ENCODE peak calls at places on chromosomes 3 and 15, in four cellular contexts. A is psoas muscle, N is EL, O is OCI-LY7. F is an unnamed sample.

GRCh38 chr15:90765966-90766365 is 48.8 kb downstream of the BLM start:
- DNase-seq in A (no peak), N (peak; percentile 12), O (no peak), F (no peak)

GRCh38 chr3:130341388-130341787 is 4.1 kb upstream of the COL6A5 start:
- DNase-seq in A (no peak), N (no peak), O (no peak), F (peak; percentile 73)

GRCh38 chr3:32334675-32335074 is 57.0 kb upstream of the CMTM7 start:
- DNase-seq in A (no peak), N (no peak), O (peak; percentile 48), F (peak; percentile 17)

GRCh38 chr3:204102-204501 is 7.5 kb downstream of the CHL1 start:
- DNase-seq in A (no peak), N (no peak), O (no peak), F (no peak)

GRCh38 chr3:36248374-36248773 is 131.9 kb upstream of the STAC start:
- DNase-seq in A (no peak), N (no peak), O (no peak), F (no peak)

GRCh38 chr3:195148553-195148952 is 122.4 kb downstream of the XXYLT1 start:
- DNase-seq in A (no peak), N (no peak), O (peak; percentile 78), F (no peak)

GRCh38 chr3:134754768-134755559 is 40.1 kb upstream of the EPHB1 start:
- DNase-seq in A (peak; percentile 44), N (peak; percentile 47), O (peak; percentile 37), F (peak; percentile 57)

GRCh38 chr3:72658466-72659100 is 189.7 kb downstream of the SHQ1 start:
- DNase-seq in A (no peak), N (no peak), O (no peak), F (no peak)

GRCh38 chr15:60001642-60002527 is 2.2 kb upstream of the FOXB1 start:
- DNase-seq in A (no peak), N (no peak), O (no peak), F (no peak)

GRCh38 chr15:40859206-40859851 is 14.7 kb downstream of the RHOV start:
- DNase-seq in A (peak; percentile 68), N (peak; percentile 76), O (peak; percentile 88), F (peak; percentile 82)

GRCh38 chr15:25170113-25170731 is 215.4 kb downstream of the SNRPN start:
- DNase-seq in A (peak; percentile 4), N (no peak), O (no peak), F (no peak)

GRCh38 chr3:169117264-169117663 is 546.2 kb downstream of the MECOM start:
- DNase-seq in A (no peak), N (no peak), O (no peak), F (no peak)

GRCh38 chr3:171954644-171955365 is 84.6 kb upstream of the FNDC3B start:
- DNase-seq in A (no peak), N (no peak), O (no peak), F (no peak)

GRCh38 chr3:4889896-4890295 is 89.3 kb upstream of the BHLHE40 start:
- DNase-seq in A (no peak), N (no peak), O (no peak), F (no peak)

GRCh38 chr3:38039899-38040261 is 872 bp downstream of the DLEC1 start:
- DNase-seq in A (peak; percentile 44), N (peak; percentile 42), O (peak; percentile 14), F (peak; percentile 13)

GRCh38 chr15:34049096-34049495 is 10.1 kb upstream of the AVEN start:
- DNase-seq in A (no peak), N (peak; percentile 84), O (no peak), F (peak; percentile 81)

GRCh38 chr3:166195808-166196207 is 358.6 kb upstream of the BCHE start:
- DNase-seq in A (no peak), N (no peak), O (no peak), F (no peak)

GRCh38 chr3:158420654-158421396 is 150.2 kb upstream of the MLF1 start:
- DNase-seq in A (no peak), N (peak; percentile 50), O (no peak), F (peak; percentile 30)

GRCh38 chr3:177827517-177828249 is 630.4 kb upstream of the TBL1XR1 start:
- DNase-seq in A (no peak), N (peak; percentile 91), O (no peak), F (peak; percentile 65)

GRCh38 chr3:99324854-99325253 is 313.5 kb upstream of the COL8A1 start:
- DNase-seq in A (no peak), N (no peak), O (no peak), F (no peak)

GRCh38 chr3:134367869-134368750 is 6.1 kb downstream of the AMOTL2 start:
- DNase-seq in A (no peak), N (peak; percentile 34), O (no peak), F (no peak)

F was measured in Daoy.